ENCODE peak calls at places on chromosomes 13 and 19, in eight cellular contexts. Q is NCI-H1105 treated with DMSO at 0.1 percent for 48 hours; P is MCF 10A; W is ELR; O is T follicular helper cell; G is activated CD4-positive, alpha-beta T cell treated with anti-CD3 and anti-CD28 coated beads for 48 hours; T is activated gamma-delta T cell; A is activated T-helper 2 cell treated with anti-CD3 and anti-CD28 coated beads, Interferon-gamma antibody, Interleukin-2, Interleukin-4, amounts not matched to agents 10 μg/mL and 5 μg/mL and 100 μg/mL, durations not matched to agents 14 hours and 24 hours and 36 hours. H is an unnamed sample.

GRCh38 chr19:3699071-3699740 is 1.1 kb downstream of the PIP5K1C start:
- DNase-seq in Q (no peak), P (peak; percentile 37), W (peak; percentile 63), O (no peak), G (peak; percentile 46), T (no peak), A (no peak), H (peak; percentile 62)

GRCh38 chr19:2015611-2015950 is at the start of gene BTBD2:
- DNase-seq in Q (peak; percentile 48), P (peak; percentile 86), W (peak; percentile 71), O (peak; percentile 34), G (peak; percentile 62), T (no peak), A (no peak), H (peak; percentile 61)

GRCh38 chr19:45659096-45659729 is 8.8 kb upstream of the GIPR start:
- DNase-seq in Q (no peak), P (no peak), W (no peak), O (no peak), G (no peak), T (no peak), A (no peak), H (no peak)

GRCh38 chr13:100517135-100517534 is 71.5 kb downstream of the GGACT start:
- DNase-seq in Q (no peak), P (no peak), W (no peak), O (no peak), G (no peak), T (no peak), A (no peak), H (no peak)

GRCh38 chr19:6229216-6229913 is 50.4 kb downstream of the MLLT1 start:
- DNase-seq in Q (no peak), P (no peak), W (no peak), O (no peak), G (no peak), T (no peak), A (no peak), H (no peak)

GRCh38 chr13:107874456-107874855 is 340.9 kb downstream of the LIG4 start:
- DNase-seq in Q (no peak), P (no peak), W (no peak), O (no peak), G (no peak), T (no peak), A (no peak), H (no peak)

GRCh38 chr13:73519720-73520119 is 460.9 kb downstream of the KLF5 start:
- DNase-seq in Q (peak; percentile 61), P (no peak), W (no peak), O (no peak), G (no peak), T (no peak), A (no peak), H (no peak)

GRCh38 chr19:35669566-35669965 is 3.2 kb downstream of the UPK1A start:
- DNase-seq in Q (no peak), P (no peak), W (no peak), O (no peak), G (no peak), T (no peak), A (no peak), H (no peak)

GRCh38 chr19:17249887-17250548 is 4.3 kb upstream of the NR2F6 start:
- DNase-seq in Q (no peak), P (no peak), W (no peak), O (no peak), G (no peak), T (no peak), A (no peak), H (no peak)

GRCh38 chr13:97335488-97336134 is 98.4 kb upstream of the RAP2A start:
- DNase-seq in Q (no peak), P (no peak), W (no peak), O (no peak), G (no peak), T (no peak), A (no peak), H (no peak)

GRCh38 chr19:18610245-18610555 is 2.5 kb upstream of the TMEM59L start:
- DNase-seq in Q (no peak), P (no peak), W (no peak), O (no peak), G (no peak), T (no peak), A (no peak), H (no peak)

GRCh38 chr19:12946092-12946845 is 607 bp downstream of the RAD23A start:
- DNase-seq in Q (peak; percentile 23), P (peak; percentile 80), W (peak; percentile 89), O (peak; percentile 30), G (peak; percentile 73), T (peak; percentile 32), A (peak; percentile 47), H (peak; percentile 88)

GRCh38 chr19:5492813-5493409 is 37.7 kb downstream of the ZNRF4 start:
- DNase-seq in Q (no peak), P (no peak), W (no peak), O (no peak), G (no peak), T (no peak), A (no peak), H (peak; percentile 36)

GRCh38 chr13:78478183-78478582 is 125.2 kb downstream of the POU4F1 start:
- DNase-seq in Q (no peak), P (no peak), W (no peak), O (no peak), G (no peak), T (no peak), A (no peak), H (no peak)

GRCh38 chr19:6414793-6415591 is 9.6 kb downstream of the KHSRP start:
- DNase-seq in Q (no peak), P (no peak), W (no peak), O (no peak), G (no peak), T (no peak), A (no peak), H (no peak)

GRCh38 chr19:7176792-7177191 is 107.3 kb downstream of the ZNF557 start:
- DNase-seq in Q (no peak), P (no peak), W (no peak), O (no peak), G (no peak), T (no peak), A (no peak), H (peak; percentile 38)

GRCh38 chr13:82627183-82627582 is 1255.1 kb downstream of the SLITRK1 start:
- DNase-seq in Q (peak; percentile 34), P (peak; percentile 42), W (peak; percentile 96), O (no peak), G (no peak), T (no peak), A (no peak), H (no peak)

GRCh38 chr19:45404557-45405434 is at the start of gene PPP1R13L:
- DNase-seq in Q (peak; percentile 84), P (peak; percentile 96), W (peak; percentile 75), O (no peak), G (peak; percentile 79), T (no peak), A (peak; percentile 69), H (no peak)

GRCh38 chr13:44921478-44921877 is 67.8 kb downstream of the NUFIP1 start:
- DNase-seq in Q (no peak), P (no peak), W (no peak), O (no peak), G (no peak), T (no peak), A (no peak), H (peak; percentile 41)